ENCODE peak calls at places on chromosomes 7 and 10, in ten cellular contexts. D is HT-29; C is ELF-1; J is NCI-H774; T is activated T-helper 9 cell treated with anti-CD3 and anti-CD28 coated beads, Interleukin-2, amount 50 U/mL, for 16 hours; Y is EL; N is naive thymus-derived CD8-positive, alpha-beta T cell; V is right atrium auricular region; U is neural crest cell; G is endodermal cell. O is an unnamed sample.

GRCh38 chr10:91103384-91104184 is 116.9 kb upstream of the PCGF5 start:
- DNase-seq in D (no peak), C (peak; percentile 19), J (no peak), T (no peak), Y (no peak), N (no peak), V (no peak), U (no peak), G (no peak), O (no peak)

GRCh38 chr7:28356619-28357018 is 55.7 kb upstream of the CREB5 start:
- DNase-seq in D (no peak), C (no peak), J (peak; percentile 58), T (no peak), Y (no peak), N (no peak), V (no peak), U (no peak), G (no peak), O (no peak)

GRCh38 chr10:29598861-29599311 is 35.9 kb downstream of the SVIL start:
- DNase-seq in D (no peak), C (peak; percentile 43), J (no peak), T (no peak), Y (no peak), N (no peak), V (no peak), U (no peak), G (no peak), O (no peak)

GRCh38 chr10:84258034-84258695 is 13.3 kb downstream of the RGR start:
- DNase-seq in D (no peak), C (no peak), J (no peak), T (no peak), Y (no peak), N (no peak), V (no peak), U (no peak), G (no peak), O (no peak)

GRCh38 chr7:155263522-155264197 is 34.0 kb upstream of the INSIG1 start:
- DNase-seq in D (no peak), C (no peak), J (no peak), T (no peak), Y (no peak), N (no peak), V (no peak), U (no peak), G (no peak), O (no peak)

GRCh38 chr10:63525021-63525420 is 3.8 kb downstream of the REEP3 start:
- DNase-seq in D (no peak), C (no peak), J (no peak), T (no peak), Y (no peak), N (no peak), V (no peak), U (no peak), G (no peak), O (no peak)

GRCh38 chr7:28020302-28020940 is 160.2 kb downstream of the JAZF1 start:
- DNase-seq in D (peak; percentile 90), C (peak; percentile 71), J (peak; percentile 70), T (no peak), Y (peak; percentile 81), N (no peak), V (peak; percentile 67), U (peak; percentile 39), G (peak; percentile 87), O (peak; percentile 86)

GRCh38 chr7:135859548-135859947 is 110.9 kb upstream of the FAM180A start:
- DNase-seq in D (no peak), C (no peak), J (no peak), T (no peak), Y (peak; percentile 41), N (no peak), V (no peak), U (no peak), G (no peak), O (no peak)

GRCh38 chr7:101576993-101577392 is 52.1 kb downstream of the MYL10 start:
- DNase-seq in D (no peak), C (peak; percentile 45), J (no peak), T (no peak), Y (peak; percentile 27), N (no peak), V (no peak), U (no peak), G (peak; percentile 38), O (no peak)

GRCh38 chr7:134720091-134720935 is 59.1 kb upstream of the CALD1 start:
- DNase-seq in D (no peak), C (no peak), J (no peak), T (no peak), Y (no peak), N (no peak), V (no peak), U (no peak), G (no peak), O (no peak)

GRCh38 chr7:117061751-117062150 is 108.5 kb downstream of the ST7 start:
- DNase-seq in D (no peak), C (no peak), J (no peak), T (no peak), Y (peak; percentile 54), N (no peak), V (no peak), U (no peak), G (no peak), O (no peak)

GRCh38 chr7:151125835-151126481 is 39.7 kb downstream of the AGAP3 start:
- DNase-seq in D (peak; percentile 36), C (no peak), J (no peak), T (no peak), Y (no peak), N (no peak), V (no peak), U (no peak), G (peak; percentile 78), O (peak; percentile 50)

GRCh38 chr7:108802639-108803038 is 233.0 kb downstream of the DNAJB9 start:
- DNase-seq in D (no peak), C (no peak), J (no peak), T (no peak), Y (no peak), N (no peak), V (no peak), U (no peak), G (no peak), O (no peak)

GRCh38 chr10:22321831-22322662 is 1.1 kb downstream of the BMI1 start:
- DNase-seq in D (peak; percentile 23), C (peak; percentile 53), J (no peak), T (peak; percentile 26), Y (peak; percentile 22), N (no peak), V (no peak), U (no peak), G (peak; percentile 79), O (peak; percentile 48)

GRCh38 chr7:135661311-135662122 is 797 bp upstream of the STMP1 start:
- DNase-seq in D (peak; percentile 43), C (no peak), J (peak; percentile 67), T (peak; percentile 2), Y (no peak), N (no peak), V (no peak), U (no peak), G (no peak), O (peak; percentile 38)

GRCh38 chr10:43943119-43943824 is 294.6 kb upstream of the ZNF32 start:
- DNase-seq in D (no peak), C (no peak), J (no peak), T (no peak), Y (no peak), N (no peak), V (no peak), U (no peak), G (peak; percentile 11), O (no peak)

GRCh38 chr7:143214789-143215679 is 6.8 kb upstream of the TAS2R40 start:
- DNase-seq in D (peak; percentile 98), C (peak; percentile 84), J (peak; percentile 65), T (peak; percentile 31), Y (peak; percentile 76), N (peak; percentile 81), V (peak; percentile 72), U (peak; percentile 62), G (peak; percentile 86), O (peak; percentile 90)

GRCh38 chr7:12444785-12445184 is 41.1 kb upstream of the VWDE start:
- DNase-seq in D (no peak), C (no peak), J (no peak), T (no peak), Y (no peak), N (no peak), V (no peak), U (no peak), G (no peak), O (no peak)

GRCh38 chr7:17599733-17600685 is 301.6 kb downstream of the AHR start:
- DNase-seq in D (peak; percentile 84), C (no peak), J (no peak), T (no peak), Y (peak; percentile 98), N (no peak), V (no peak), U (no peak), G (no peak), O (no peak)

GRCh38 chr10:72796042-72796441 is 97.5 kb upstream of the OIT3 start:
- DNase-seq in D (no peak), C (no peak), J (no peak), T (no peak), Y (peak; percentile 37), N (no peak), V (no peak), U (no peak), G (no peak), O (no peak)

GRCh38 chr10:111091833-111092232 is 15.0 kb downstream of the ADRA2A start:
- DNase-seq in D (no peak), C (no peak), J (no peak), T (no peak), Y (no peak), N (no peak), V (no peak), U (no peak), G (no peak), O (no peak)

GRCh38 chr7:82413237-82413636 is 30.3 kb downstream of the CACNA2D1 start:
- DNase-seq in D (no peak), C (no peak), J (no peak), T (no peak), Y (no peak), N (no peak), V (no peak), U (no peak), G (peak; percentile 56), O (no peak)

GRCh38 chr10:42523098-42523497 is 115.3 kb downstream of the ZNF33B start:
- DNase-seq in D (no peak), C (no peak), J (no peak), T (no peak), Y (no peak), N (no peak), V (no peak), U (no peak), G (no peak), O (no peak)

GRCh38 chr10:23516530-23516929 is 77.7 kb downstream of the OTUD1 start:
- DNase-seq in D (peak; percentile 25), C (peak; percentile 9), J (no peak), T (no peak), Y (peak; percentile 32), N (no peak), V (no peak), U (no peak), G (no peak), O (peak; percentile 53)

O was measured in hepatocyte.